ENCODE peak calls at places on chromosomes 12 and 14, in seven cellular contexts. K is HL-60, U is NCI-H2107, I is ascending aorta, V is AG04450, M is KG1, F is M059J. J is an unnamed sample.

GRCh38 chr14:102659797-102660196 is 67.3 kb downstream of the RCOR1 start:
- DNase-seq in K (no peak), U (no peak), I (no peak), V (no peak), M (no peak), F (peak), J (no peak)

GRCh38 chr14:69376439-69376838 is 21.7 kb downstream of the ERH start:
- DNase-seq in K (peak), U (no peak), I (no peak), V (no peak), M (no peak), F (peak), J (no peak)

GRCh38 chr12:6551496-6552139 is 4.2 kb downstream of the IFFO1 start:
- DNase-seq in K (no peak), U (no peak), I (no peak), V (no peak), M (no peak), F (peak), J (peak)

GRCh38 chr12:112170376-112170775 is 45.0 kb downstream of the TRAFD1 start:
- DNase-seq in K (no peak), U (no peak), I (no peak), V (no peak), M (no peak), F (no peak), J (no peak)

GRCh38 chr14:69879175-69880047 is at the start of gene SMOC1:
- DNase-seq in K (no peak), U (peak), I (no peak), V (peak), M (no peak), F (no peak), J (no peak)

GRCh38 chr12:90211017-90211416 is 502.4 kb upstream of the ATP2B1 start:
- DNase-seq in K (no peak), U (no peak), I (no peak), V (no peak), M (no peak), F (peak), J (no peak)

GRCh38 chr12:24960222-24960855 is 11.4 kb upstream of the BCAT1 start:
- DNase-seq in K (no peak), U (no peak), I (no peak), V (no peak), M (peak), F (peak), J (no peak)

GRCh38 chr12:62256408-62257079 is 3.7 kb upstream of the USP15 start:
- DNase-seq in K (peak), U (no peak), I (no peak), V (no peak), M (no peak), F (no peak), J (no peak)

GRCh38 chr12:82805812-82806497 is 119.2 kb downstream of the TMTC2 start:
- DNase-seq in K (no peak), U (no peak), I (no peak), V (no peak), M (no peak), F (no peak), J (no peak)